ENCODE peak calls at places on chromosome 19, in eight cellular contexts. One of them, this sample, is unnamed.

GRCh38 chr19:49772850-49773432 is 6.1 kb downstream of the AP2A1 start:
- DNase-seq in Peyer's patch: no peak
- DNase-seq in adrenal gland: no peak
- DNase-seq in breast epithelium: no peak
- DNase-seq in vagina: no peak
- DNase-seq in heart left ventricle: no peak
- DNase-seq in uterus: no peak
- DNase-seq in A549: no peak
- DNase-seq in this sample: no peak

GRCh38 chr19:35596366-35596999 is 10.5 kb downstream of the PMIS2 start:
- DNase-seq in Peyer's patch: no peak
- DNase-seq in adrenal gland: no peak
- DNase-seq in breast epithelium: no peak
- DNase-seq in vagina: no peak
- DNase-seq in heart left ventricle: no peak
- DNase-seq in uterus: no peak
- DNase-seq in A549: peak; percentile 82
- DNase-seq in this sample: no peak

GRCh38 chr19:36009220-36009619 is 607 bp upstream of the SYNE4 start:
- DNase-seq in Peyer's patch: peak; percentile 80
- DNase-seq in adrenal gland: peak; percentile 69
- DNase-seq in breast epithelium: peak; percentile 69
- DNase-seq in vagina: no peak
- DNase-seq in heart left ventricle: peak; percentile 71
- DNase-seq in uterus: peak; percentile 60
- DNase-seq in A549: peak; percentile 84
- DNase-seq in this sample: peak; percentile 76

GRCh38 chr19:29370276-29370675 is 155.5 kb upstream of the VSTM2B start:
- DNase-seq in Peyer's patch: no peak
- DNase-seq in adrenal gland: no peak
- DNase-seq in breast epithelium: no peak
- DNase-seq in vagina: peak; percentile 58
- DNase-seq in heart left ventricle: no peak
- DNase-seq in uterus: no peak
- DNase-seq in A549: no peak
- DNase-seq in this sample: no peak

GRCh38 chr19:32816555-32817099 is 52.9 kb downstream of the SLC7A9 start:
- DNase-seq in Peyer's patch: no peak
- DNase-seq in adrenal gland: no peak
- DNase-seq in breast epithelium: no peak
- DNase-seq in vagina: no peak
- DNase-seq in heart left ventricle: no peak
- DNase-seq in uterus: no peak
- DNase-seq in A549: no peak
- DNase-seq in this sample: no peak

GRCh38 chr19:38392707-38393308 is 4.3 kb downstream of the SPRED3 start:
- DNase-seq in Peyer's patch: peak; percentile 61
- DNase-seq in adrenal gland: no peak
- DNase-seq in breast epithelium: no peak
- DNase-seq in vagina: no peak
- DNase-seq in heart left ventricle: no peak
- DNase-seq in uterus: no peak
- DNase-seq in A549: peak; percentile 66
- DNase-seq in this sample: no peak

GRCh38 chr19:41233748-41234240 is 14.8 kb downstream of the AXL start:
- DNase-seq in Peyer's patch: no peak
- DNase-seq in adrenal gland: peak; percentile 35
- DNase-seq in breast epithelium: no peak
- DNase-seq in vagina: no peak
- DNase-seq in heart left ventricle: no peak
- DNase-seq in uterus: no peak
- DNase-seq in A549: no peak
- DNase-seq in this sample: no peak

GRCh38 chr19:13817018-13817614 is 21.9 kb downstream of the ZSWIM4 start:
- DNase-seq in Peyer's patch: peak; percentile 82
- DNase-seq in adrenal gland: no peak
- DNase-seq in breast epithelium: no peak
- DNase-seq in vagina: no peak
- DNase-seq in heart left ventricle: peak; percentile 21
- DNase-seq in uterus: no peak
- DNase-seq in A549: no peak
- DNase-seq in this sample: peak; percentile 53

GRCh38 chr19:19488041-19488874 is 27.1 kb downstream of the TSSK6 start:
- DNase-seq in Peyer's patch: no peak
- DNase-seq in adrenal gland: peak; percentile 79
- DNase-seq in breast epithelium: no peak
- DNase-seq in vagina: no peak
- DNase-seq in heart left ventricle: no peak
- DNase-seq in uterus: peak; percentile 39
- DNase-seq in A549: no peak
- DNase-seq in this sample: no peak
- H3K4me1 ChIP-seq in Peyer's patch: peaks cover 16% of the 10 kb centered on the region
- H3K4me1 ChIP-seq in adrenal gland: peaks cover 47% of the 10 kb centered on the region
- H3K4me1 ChIP-seq in breast epithelium: peaks cover 12% of the 10 kb centered on the region
- H3K4me1 ChIP-seq in vagina: peaks cover 57% of the 10 kb centered on the region
- H3K4me1 ChIP-seq in heart left ventricle: peaks cover 57% of the 10 kb centered on the region
- H3K4me1 ChIP-seq in uterus: peaks cover 39% of the 10 kb centered on the region
- H3K4me1 ChIP-seq in A549: peaks cover 20% of the 10 kb centered on the region
- H3K4me1 ChIP-seq in this sample: peaks cover 36% of the 10 kb centered on the region

GRCh38 chr19:22428299-22428913 is 6.3 kb upstream of the ZNF98 start:
- DNase-seq in Peyer's patch: no peak
- DNase-seq in adrenal gland: no peak
- DNase-seq in breast epithelium: peak; percentile 58
- DNase-seq in vagina: no peak
- DNase-seq in heart left ventricle: no peak
- DNase-seq in uterus: no peak
- DNase-seq in A549: no peak
- DNase-seq in this sample: no peak
- H3K9me3 ChIP-seq in Peyer's patch: no peaks in the 10 kb centered on the region
- H3K9me3 ChIP-seq in adrenal gland: no peaks in the 10 kb centered on the region
- H3K9me3 ChIP-seq in breast epithelium: peaks cover 25% of the 10 kb centered on the region
- H3K9me3 ChIP-seq in vagina: no peaks in the 10 kb centered on the region
- H3K9me3 ChIP-seq in heart left ventricle: peaks cover 24% of the 10 kb centered on the region
- H3K9me3 ChIP-seq in uterus: no peaks in the 10 kb centered on the region
- H3K9me3 ChIP-seq in A549: peaks cover 36% of the 10 kb centered on the region
- H3K9me3 ChIP-seq in this sample: no peaks in the 10 kb centered on the region

GRCh38 chr19:52535831-52536800 is 8.6 kb downstream of the ZNF808 start:
- DNase-seq in Peyer's patch: peak; percentile 76
- DNase-seq in adrenal gland: peak; percentile 85
- DNase-seq in breast epithelium: peak; percentile 87
- DNase-seq in vagina: peak; percentile 88
- DNase-seq in heart left ventricle: peak; percentile 91
- DNase-seq in uterus: peak; percentile 89
- DNase-seq in A549: no peak
- DNase-seq in this sample: peak; percentile 95
- TF ChIP-seq POLR2A in Peyer's patch: no peak
- TF ChIP-seq POLR2A in adrenal gland: peak; percentile 18
- TF ChIP-seq POLR2A in breast epithelium: no peak
- TF ChIP-seq POLR2A in vagina: peak; percentile 26
- TF ChIP-seq POLR2A in heart left ventricle: peak; percentile 26
- TF ChIP-seq POLR2A in uterus: peak; percentile 30
- TF ChIP-seq POLR2A in A549: no peak
- TF ChIP-seq POLR2A in this sample: no peak

DNA sequence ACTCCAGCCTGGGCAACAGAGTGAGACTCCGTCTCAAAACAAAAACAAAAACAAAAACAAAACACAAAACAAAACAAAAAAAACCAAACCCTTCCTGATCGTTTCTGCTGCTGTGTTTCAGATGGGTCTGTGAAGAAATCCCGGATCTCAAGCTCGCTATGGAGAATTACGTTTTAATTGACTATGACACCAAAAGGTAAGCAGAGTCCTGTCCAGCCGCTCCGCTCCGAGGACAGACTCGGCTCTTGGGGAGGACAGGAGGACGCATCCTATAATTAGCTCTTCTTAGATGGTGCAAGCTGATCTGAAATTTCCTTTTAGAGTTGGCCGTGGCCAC is 22.0 kb downstream of the DOT1L start:
- DNase-seq in Peyer's patch: no peak
- DNase-seq in adrenal gland: no peak
- DNase-seq in breast epithelium: no peak
- DNase-seq in vagina: no peak
- DNase-seq in heart left ventricle: no peak
- DNase-seq in uterus: no peak
- DNase-seq in A549: no peak
- DNase-seq in this sample: no peak
- H3K4me1 ChIP-seq in Peyer's patch: no peaks in the 10 kb centered on the region
- H3K4me1 ChIP-seq in adrenal gland: peaks cover 12% of the 10 kb centered on the region
- H3K4me1 ChIP-seq in breast epithelium: peaks cover 13% of the 10 kb centered on the region
- H3K4me1 ChIP-seq in vagina: peaks cover 49% of the 10 kb centered on the region
- H3K4me1 ChIP-seq in heart left ventricle: peaks cover 78% of the 10 kb centered on the region
- H3K4me1 ChIP-seq in uterus: peaks cover 13% of the 10 kb centered on the region
- H3K4me1 ChIP-seq in A549: no peaks in the 10 kb centered on the region
- H3K4me1 ChIP-seq in this sample: peaks cover 26% of the 10 kb centered on the region

GRCh38 chr19:44280916-44281315 is 21.2 kb downstream of the ZNF233 start:
- DNase-seq in Peyer's patch: no peak
- DNase-seq in adrenal gland: no peak
- DNase-seq in breast epithelium: no peak
- DNase-seq in vagina: no peak
- DNase-seq in heart left ventricle: no peak
- DNase-seq in uterus: no peak
- DNase-seq in A549: no peak
- DNase-seq in this sample: no peak
- H3K9me3 ChIP-seq in Peyer's patch: no peaks in the 10 kb centered on the region
- H3K9me3 ChIP-seq in adrenal gland: peaks cover 15% of the 10 kb centered on the region
- H3K9me3 ChIP-seq in breast epithelium: peaks cover 74% of the 10 kb centered on the region
- H3K9me3 ChIP-seq in vagina: peaks cover 25% of the 10 kb centered on the region
- H3K9me3 ChIP-seq in heart left ventricle: peaks cover 90% of the 10 kb centered on the region
- H3K9me3 ChIP-seq in uterus: peaks cover 42% of the 10 kb centered on the region
- H3K9me3 ChIP-seq in A549: peaks cover 70% of the 10 kb centered on the region
- H3K9me3 ChIP-seq in this sample: no peaks in the 10 kb centered on the region

GRCh38 chr19:33953592-33953991 is 156.9 kb downstream of the KCTD15 start:
- DNase-seq in Peyer's patch: no peak
- DNase-seq in adrenal gland: no peak
- DNase-seq in breast epithelium: no peak
- DNase-seq in vagina: no peak
- DNase-seq in heart left ventricle: no peak
- DNase-seq in uterus: no peak
- DNase-seq in A549: no peak
- DNase-seq in this sample: no peak
- TF ChIP-seq POLR2A in Peyer's patch: no peak
- TF ChIP-seq POLR2A in adrenal gland: no peak
- TF ChIP-seq POLR2A in breast epithelium: no peak
- TF ChIP-seq POLR2A in vagina: no peak
- TF ChIP-seq POLR2A in heart left ventricle: no peak
- TF ChIP-seq POLR2A in uterus: no peak
- TF ChIP-seq POLR2A in A549: no peak
- TF ChIP-seq POLR2A in this sample: no peak

GRCh38 chr19:44738603-44739585 is 9.6 kb upstream of the BCL3 start:
- DNase-seq in Peyer's patch: peak; percentile 67
- DNase-seq in adrenal gland: peak; percentile 45
- DNase-seq in breast epithelium: no peak
- DNase-seq in vagina: no peak
- DNase-seq in heart left ventricle: no peak
- DNase-seq in uterus: no peak
- DNase-seq in A549: peak; percentile 89
- DNase-seq in this sample: peak; percentile 75
- H3K4me1 ChIP-seq in Peyer's patch: peaks cover 13% of the 10 kb centered on the region
- H3K4me1 ChIP-seq in adrenal gland: peaks cover 64% of the 10 kb centered on the region
- H3K4me1 ChIP-seq in breast epithelium: peaks cover 18% of the 10 kb centered on the region
- H3K4me1 ChIP-seq in vagina: peaks cover 35% of the 10 kb centered on the region
- H3K4me1 ChIP-seq in heart left ventricle: peaks cover 36% of the 10 kb centered on the region
- H3K4me1 ChIP-seq in uterus: peaks cover 5% of the 10 kb centered on the region
- H3K4me1 ChIP-seq in A549: peaks cover 87% of the 10 kb centered on the region
- H3K4me1 ChIP-seq in this sample: peaks cover 77% of the 10 kb centered on the region

GRCh38 chr19:43847884-43848283 is 20.8 kb downstream of the ZNF283 start:
- DNase-seq in Peyer's patch: no peak
- DNase-seq in adrenal gland: no peak
- DNase-seq in breast epithelium: no peak
- DNase-seq in vagina: no peak
- DNase-seq in heart left ventricle: no peak
- DNase-seq in uterus: no peak
- DNase-seq in A549: no peak
- DNase-seq in this sample: no peak
- H3K9me3 ChIP-seq in Peyer's patch: no peaks in the 10 kb centered on the region
- H3K9me3 ChIP-seq in adrenal gland: peaks cover 91% of the 10 kb centered on the region
- H3K9me3 ChIP-seq in breast epithelium: peaks cover 66% of the 10 kb centered on the region
- H3K9me3 ChIP-seq in vagina: peaks cover 83% of the 10 kb centered on the region
- H3K9me3 ChIP-seq in heart left ventricle: peaks cover 99% of the 10 kb centered on the region
- H3K9me3 ChIP-seq in uterus: peaks cover 92% of the 10 kb centered on the region
- H3K9me3 ChIP-seq in A549: peaks cover 96% of the 10 kb centered on the region
- H3K9me3 ChIP-seq in this sample: no peaks in the 10 kb centered on the region

GRCh38 chr19:6476155-6476895 is 5.3 kb downstream of the DENND1C start:
- DNase-seq in Peyer's patch: peak; percentile 95
- DNase-seq in adrenal gland: peak; percentile 97
- DNase-seq in breast epithelium: no peak
- DNase-seq in vagina: no peak
- DNase-seq in heart left ventricle: no peak
- DNase-seq in uterus: peak; percentile 31
- DNase-seq in A549: peak; percentile 59
- DNase-seq in this sample: peak; percentile 38
- TF ChIP-seq POLR2A in Peyer's patch: peak; percentile 37
- TF ChIP-seq POLR2A in adrenal gland: no peak
- TF ChIP-seq POLR2A in breast epithelium: no peak
- TF ChIP-seq POLR2A in vagina: no peak
- TF ChIP-seq POLR2A in heart left ventricle: no peak
- TF ChIP-seq POLR2A in uterus: no peak
- TF ChIP-seq POLR2A in A549: no peak
- TF ChIP-seq POLR2A in this sample: no peak

GRCh38 chr19:17469092-17469370 is 1.3 kb upstream of the SLC27A1 start:
- DNase-seq in Peyer's patch: no peak
- DNase-seq in adrenal gland: no peak
- DNase-seq in breast epithelium: no peak
- DNase-seq in vagina: no peak
- DNase-seq in heart left ventricle: no peak
- DNase-seq in uterus: no peak
- DNase-seq in A549: no peak
- DNase-seq in this sample: no peak
- H3K4me1 ChIP-seq in Peyer's patch: no peaks in the 10 kb centered on the region
- H3K4me1 ChIP-seq in adrenal gland: peaks cover 37% of the 10 kb centered on the region
- H3K4me1 ChIP-seq in breast epithelium: peaks cover 18% of the 10 kb centered on the region
- H3K4me1 ChIP-seq in vagina: peaks cover 26% of the 10 kb centered on the region
- H3K4me1 ChIP-seq in heart left ventricle: peaks cover 33% of the 10 kb centered on the region
- H3K4me1 ChIP-seq in uterus: peaks cover 15% of the 10 kb centered on the region
- H3K4me1 ChIP-seq in A549: peaks cover 28% of the 10 kb centered on the region
- H3K4me1 ChIP-seq in this sample: peaks cover 23% of the 10 kb centered on the region